ENCODE peak calls at places on chromosomes 12 and 14, in seven cellular contexts. One of them, this sample, is unnamed.

GRCh38 chr12:32413412-32413811 is 14.1 kb downstream of the FGD4 start:
- DNase-seq in COLO829: no peak
- DNase-seq in stimulated activated CD8-positive, alpha-beta memory T cell treated with anti-CD3 and anti-CD28 coated beads, Interleukin-15, amount 100 ng/mL, for 1 hour: no peak
- DNase-seq in pons: no peak
- DNase-seq in GM04504: no peak
- DNase-seq in SK-N-SH: no peak
- DNase-seq in AG09309: no peak
- DNase-seq in this sample: no peak

GRCh38 chr12:1464925-1465324 is 129.5 kb downstream of the FBXL14 start:
- DNase-seq in GM04504: no peak
- DNase-seq in SK-N-SH: no peak
- DNase-seq in stimulated activated CD8-positive, alpha-beta memory T cell treated with anti-CD3 and anti-CD28 coated beads, Interleukin-15, amount 100 ng/mL, for 1 hour: no peak
- DNase-seq in COLO829: no peak
- DNase-seq in pons: no peak
- DNase-seq in AG09309: no peak
- DNase-seq in this sample: no peak

GRCh38 chr12:9706081-9706685 is 26.7 kb downstream of the CLECL1 start:
- DNase-seq in COLO829: no peak
- DNase-seq in AG09309: no peak
- DNase-seq in GM04504: no peak
- DNase-seq in pons: no peak
- DNase-seq in stimulated activated CD8-positive, alpha-beta memory T cell treated with anti-CD3 and anti-CD28 coated beads, Interleukin-15, amount 100 ng/mL, for 1 hour: no peak
- DNase-seq in SK-N-SH: no peak
- DNase-seq in this sample: no peak

GRCh38 chr14:72812292-72812851 is 81.5 kb downstream of the DPF3 start:
- DNase-seq in AG09309: no peak
- DNase-seq in stimulated activated CD8-positive, alpha-beta memory T cell treated with anti-CD3 and anti-CD28 coated beads, Interleukin-15, amount 100 ng/mL, for 1 hour: no peak
- DNase-seq in COLO829: no peak
- DNase-seq in SK-N-SH: no peak
- DNase-seq in pons: peak; percentile 75
- DNase-seq in GM04504: no peak
- DNase-seq in this sample: peak; percentile 84

GRCh38 chr12:54428050-54429013 is 9.3 kb upstream of the ITGA5 start:
- DNase-seq in COLO829: peak; percentile 66
- DNase-seq in pons: no peak
- DNase-seq in AG09309: no peak
- DNase-seq in SK-N-SH: no peak
- DNase-seq in GM04504: no peak
- DNase-seq in stimulated activated CD8-positive, alpha-beta memory T cell treated with anti-CD3 and anti-CD28 coated beads, Interleukin-15, amount 100 ng/mL, for 1 hour: no peak
- DNase-seq in this sample: no peak

GRCh38 chr14:58131386-58131785 is 20.6 kb downstream of the ARMH4 start:
- DNase-seq in COLO829: peak; percentile 17
- DNase-seq in pons: no peak
- DNase-seq in GM04504: no peak
- DNase-seq in stimulated activated CD8-positive, alpha-beta memory T cell treated with anti-CD3 and anti-CD28 coated beads, Interleukin-15, amount 100 ng/mL, for 1 hour: no peak
- DNase-seq in SK-N-SH: no peak
- DNase-seq in AG09309: no peak
- DNase-seq in this sample: no peak

GRCh38 chr12:107990325-107990724 is 138.8 kb upstream of the WSCD2 start:
- DNase-seq in COLO829: no peak
- DNase-seq in GM04504: no peak
- DNase-seq in pons: peak; percentile 14
- DNase-seq in stimulated activated CD8-positive, alpha-beta memory T cell treated with anti-CD3 and anti-CD28 coated beads, Interleukin-15, amount 100 ng/mL, for 1 hour: no peak
- DNase-seq in SK-N-SH: peak; percentile 37
- DNase-seq in AG09309: no peak
- DNase-seq in this sample: peak; percentile 13

GRCh38 chr14:105479438-105480164 is 5.0 kb downstream of the CRIP2 start:
- DNase-seq in stimulated activated CD8-positive, alpha-beta memory T cell treated with anti-CD3 and anti-CD28 coated beads, Interleukin-15, amount 100 ng/mL, for 1 hour: no peak
- DNase-seq in GM04504: no peak
- DNase-seq in COLO829: no peak
- DNase-seq in pons: no peak
- DNase-seq in AG09309: no peak
- DNase-seq in SK-N-SH: no peak
- DNase-seq in this sample: no peak

GRCh38 chr12:31959701-31960391 is 631 bp downstream of the RESF1 start:
- DNase-seq in SK-N-SH: peak; percentile 81
- DNase-seq in pons: peak; percentile 59
- DNase-seq in GM04504: peak; percentile 21
- DNase-seq in COLO829: peak; percentile 20
- DNase-seq in stimulated activated CD8-positive, alpha-beta memory T cell treated with anti-CD3 and anti-CD28 coated beads, Interleukin-15, amount 100 ng/mL, for 1 hour: peak; percentile 49
- DNase-seq in AG09309: peak; percentile 7
- DNase-seq in this sample: peak; percentile 81

GRCh38 chr14:50344831-50345563 is 32.9 kb downstream of the DMAC2L start:
- DNase-seq in stimulated activated CD8-positive, alpha-beta memory T cell treated with anti-CD3 and anti-CD28 coated beads, Interleukin-15, amount 100 ng/mL, for 1 hour: no peak
- DNase-seq in GM04504: no peak
- DNase-seq in pons: no peak
- DNase-seq in AG09309: peak; percentile 47
- DNase-seq in SK-N-SH: no peak
- DNase-seq in COLO829: no peak
- DNase-seq in this sample: no peak

GRCh38 chr12:58509116-58509885 is 411.0 kb downstream of the LRIG3 start:
- DNase-seq in SK-N-SH: no peak
- DNase-seq in GM04504: no peak
- DNase-seq in AG09309: no peak
- DNase-seq in COLO829: peak; percentile 80
- DNase-seq in stimulated activated CD8-positive, alpha-beta memory T cell treated with anti-CD3 and anti-CD28 coated beads, Interleukin-15, amount 100 ng/mL, for 1 hour: no peak
- DNase-seq in pons: no peak
- DNase-seq in this sample: no peak

GRCh38 chr14:63492391-63492790 is 50.8 kb downstream of the PPP2R5E start:
- DNase-seq in AG09309: peak; percentile 56
- DNase-seq in GM04504: peak; percentile 59
- DNase-seq in stimulated activated CD8-positive, alpha-beta memory T cell treated with anti-CD3 and anti-CD28 coated beads, Interleukin-15, amount 100 ng/mL, for 1 hour: no peak
- DNase-seq in SK-N-SH: no peak
- DNase-seq in COLO829: peak; percentile 26
- DNase-seq in pons: no peak
- DNase-seq in this sample: no peak

GRCh38 chr14:63598821-63599220 is 42.9 kb downstream of the WDR89 start:
- DNase-seq in pons: peak; percentile 88
- DNase-seq in AG09309: no peak
- DNase-seq in GM04504: no peak
- DNase-seq in COLO829: peak; percentile 42
- DNase-seq in SK-N-SH: no peak
- DNase-seq in stimulated activated CD8-positive, alpha-beta memory T cell treated with anti-CD3 and anti-CD28 coated beads, Interleukin-15, amount 100 ng/mL, for 1 hour: no peak
- DNase-seq in this sample: no peak

GRCh38 chr14:65866906-65867305 is 454.4 kb downstream of the FUT8 start:
- DNase-seq in SK-N-SH: no peak
- DNase-seq in pons: no peak
- DNase-seq in GM04504: no peak
- DNase-seq in AG09309: no peak
- DNase-seq in stimulated activated CD8-positive, alpha-beta memory T cell treated with anti-CD3 and anti-CD28 coated beads, Interleukin-15, amount 100 ng/mL, for 1 hour: no peak
- DNase-seq in COLO829: no peak
- DNase-seq in this sample: no peak

GRCh38 chr12:76329606-76330005 is 18.6 kb downstream of the BBS10 start:
- DNase-seq in stimulated activated CD8-positive, alpha-beta memory T cell treated with anti-CD3 and anti-CD28 coated beads, Interleukin-15, amount 100 ng/mL, for 1 hour: no peak
- DNase-seq in GM04504: no peak
- DNase-seq in SK-N-SH: no peak
- DNase-seq in pons: no peak
- DNase-seq in COLO829: no peak
- DNase-seq in AG09309: no peak
- DNase-seq in this sample: no peak

GRCh38 chr12:66086001-66086400 is 44.5 kb downstream of the LLPH start:
- DNase-seq in COLO829: no peak
- DNase-seq in stimulated activated CD8-positive, alpha-beta memory T cell treated with anti-CD3 and anti-CD28 coated beads, Interleukin-15, amount 100 ng/mL, for 1 hour: no peak
- DNase-seq in GM04504: no peak
- DNase-seq in pons: no peak
- DNase-seq in AG09309: no peak
- DNase-seq in SK-N-SH: no peak
- DNase-seq in this sample: no peak

GRCh38 chr14:61222388-61222787 is 58.8 kb downstream of the TMEM30B start:
- DNase-seq in COLO829: no peak
- DNase-seq in pons: no peak
- DNase-seq in SK-N-SH: no peak
- DNase-seq in AG09309: no peak
- DNase-seq in GM04504: no peak
- DNase-seq in stimulated activated CD8-positive, alpha-beta memory T cell treated with anti-CD3 and anti-CD28 coated beads, Interleukin-15, amount 100 ng/mL, for 1 hour: no peak
- DNase-seq in this sample: no peak

GRCh38 chr14:24312736-24313507 is 1.6 kb downstream of the LTB4R start:
- DNase-seq in pons: peak; percentile 65
- DNase-seq in AG09309: no peak
- DNase-seq in stimulated activated CD8-positive, alpha-beta memory T cell treated with anti-CD3 and anti-CD28 coated beads, Interleukin-15, amount 100 ng/mL, for 1 hour: no peak
- DNase-seq in SK-N-SH: no peak
- DNase-seq in COLO829: no peak
- DNase-seq in GM04504: no peak
- DNase-seq in this sample: no peak

GRCh38 chr12:15783288-15783687 is 5.9 kb downstream of the EPS8 start:
- DNase-seq in pons: no peak
- DNase-seq in GM04504: no peak
- DNase-seq in SK-N-SH: no peak
- DNase-seq in AG09309: no peak
- DNase-seq in stimulated activated CD8-positive, alpha-beta memory T cell treated with anti-CD3 and anti-CD28 coated beads, Interleukin-15, amount 100 ng/mL, for 1 hour: no peak
- DNase-seq in COLO829: no peak
- DNase-seq in this sample: no peak

GRCh38 chr12:87383705-87384104 is 645.5 kb downstream of the C12orf50 start:
- DNase-seq in AG09309: no peak
- DNase-seq in stimulated activated CD8-positive, alpha-beta memory T cell treated with anti-CD3 and anti-CD28 coated beads, Interleukin-15, amount 100 ng/mL, for 1 hour: no peak
- DNase-seq in COLO829: no peak
- DNase-seq in pons: peak; percentile 9
- DNase-seq in SK-N-SH: no peak
- DNase-seq in GM04504: no peak
- DNase-seq in this sample: no peak

GRCh38 chr14:67551940-67552339 is 18.9 kb downstream of the PLEKHH1 start:
- DNase-seq in SK-N-SH: no peak
- DNase-seq in COLO829: no peak
- DNase-seq in stimulated activated CD8-positive, alpha-beta memory T cell treated with anti-CD3 and anti-CD28 coated beads, Interleukin-15, amount 100 ng/mL, for 1 hour: no peak
- DNase-seq in AG09309: no peak
- DNase-seq in pons: no peak
- DNase-seq in GM04504: no peak
- DNase-seq in this sample: no peak

GRCh38 chr12:106118-106561 is 39.6 kb downstream of the IQSEC3 start:
- DNase-seq in COLO829: no peak
- DNase-seq in stimulated activated CD8-positive, alpha-beta memory T cell treated with anti-CD3 and anti-CD28 coated beads, Interleukin-15, amount 100 ng/mL, for 1 hour: no peak
- DNase-seq in pons: no peak
- DNase-seq in AG09309: no peak
- DNase-seq in SK-N-SH: no peak
- DNase-seq in GM04504: no peak
- DNase-seq in this sample: no peak